ENCODE peak calls at places on chromosome 6, in ten cellular contexts. R is astrocyte; Z is CD4-positive, CD25-positive, alpha-beta regulatory T cell; X is fibroblast of lung; F is ovary; J is Panc1; E is heart left ventricle; D is hepatocyte; B is AG10803; P is cardiac muscle cell. M is an unnamed sample.

GRCh38 chr6:27470023-27470422 is 2.9 kb downstream of the ZNF184 start:
- DNase-seq in R (no peak), Z (no peak), X (no peak), F (no peak), J (no peak), E (no peak), D (no peak), B (no peak), P (no peak), M (no peak)

GRCh38 chr6:153146413-153146812 is 15.3 kb upstream of the RGS17 start:
- DNase-seq in R (no peak), Z (no peak), X (no peak), F (no peak), J (no peak), E (no peak), D (no peak), B (no peak), P (no peak), M (no peak)

GRCh38 chr6:84791233-84791632 is 26.8 kb upstream of the TBX18 start:
- DNase-seq in R (no peak), Z (no peak), X (no peak), F (no peak), J (no peak), E (no peak), D (no peak), B (peak; percentile 15), P (peak; percentile 63), M (no peak)

GRCh38 chr6:168825226-168826077 is 384.5 kb downstream of the SMOC2 start:
- DNase-seq in R (no peak), Z (no peak), X (no peak), F (no peak), J (no peak), E (no peak), D (no peak), B (no peak), P (no peak), M (no peak)

GRCh38 chr6:157989541-157990289 is 8.1 kb downstream of the SYNJ2 start:
- DNase-seq in R (peak; percentile 62), Z (no peak), X (peak; percentile 69), F (peak; percentile 71), J (no peak), E (peak; percentile 70), D (peak; percentile 53), B (no peak), P (peak; percentile 46), M (no peak)

GRCh38 chr6:29082457-29082856 is 4.7 kb downstream of the OR2B3 start:
- DNase-seq in R (no peak), Z (no peak), X (no peak), F (no peak), J (no peak), E (no peak), D (no peak), B (no peak), P (no peak), M (no peak)

GRCh38 chr6:33589723-33590530 is 9.9 kb upstream of the BAK1 start:
- DNase-seq in R (peak; percentile 84), Z (no peak), X (peak; percentile 78), F (peak; percentile 90), J (peak; percentile 93), E (peak; percentile 59), D (peak; percentile 93), B (peak; percentile 80), P (peak; percentile 69), M (peak; percentile 92)

GRCh38 chr6:106972500-106972899 is 2.0 kb downstream of the CD24 start:
- DNase-seq in R (peak; percentile 6), Z (no peak), X (no peak), F (no peak), J (no peak), E (no peak), D (peak; percentile 54), B (no peak), P (no peak), M (no peak)

GRCh38 chr6:43275782-43276179 is 22.3 kb upstream of the SLC22A7 start:
- DNase-seq in R (no peak), Z (no peak), X (no peak), F (no peak), J (no peak), E (no peak), D (no peak), B (no peak), P (no peak), M (peak; percentile 61)
- H3K4me3 ChIP-seq in R (no peak overlapping the region), Z (peak overlapping the region; percentile 51), X (no peak overlapping the region), F (peak overlapping the region; percentile 29), J (no peak overlapping the region), E (peak overlapping the region; percentile 53), D (peak overlapping the region; percentile 49), B (no peak overlapping the region), P (peak overlapping the region; percentile 22), M (peak overlapping the region; percentile 44)

GRCh38 chr6:10655508-10656055 is 38.8 kb downstream of the C6orf52 start:
- DNase-seq in R (no peak), Z (peak; percentile 2), X (no peak), F (no peak), J (no peak), E (no peak), D (no peak), B (no peak), P (no peak), M (no peak)

GRCh38 chr6:10662742-10663141 is 31.7 kb downstream of the C6orf52 start:
- DNase-seq in R (no peak), Z (no peak), X (no peak), F (no peak), J (no peak), E (no peak), D (no peak), B (no peak), P (no peak), M (no peak)

GRCh38 chr6:10662207-10662606 is 32.2 kb downstream of the C6orf52 start:
- DNase-seq in R (no peak), Z (no peak), X (no peak), F (no peak), J (no peak), E (no peak), D (no peak), B (no peak), P (no peak), M (no peak)

GRCh38 chr6:10658910-10659696 is 35.3 kb downstream of the C6orf52 start:
- DNase-seq in R (no peak), Z (no peak), X (no peak), F (no peak), J (no peak), E (no peak), D (peak; percentile 9), B (no peak), P (no peak), M (peak; percentile 51)

DNA sequence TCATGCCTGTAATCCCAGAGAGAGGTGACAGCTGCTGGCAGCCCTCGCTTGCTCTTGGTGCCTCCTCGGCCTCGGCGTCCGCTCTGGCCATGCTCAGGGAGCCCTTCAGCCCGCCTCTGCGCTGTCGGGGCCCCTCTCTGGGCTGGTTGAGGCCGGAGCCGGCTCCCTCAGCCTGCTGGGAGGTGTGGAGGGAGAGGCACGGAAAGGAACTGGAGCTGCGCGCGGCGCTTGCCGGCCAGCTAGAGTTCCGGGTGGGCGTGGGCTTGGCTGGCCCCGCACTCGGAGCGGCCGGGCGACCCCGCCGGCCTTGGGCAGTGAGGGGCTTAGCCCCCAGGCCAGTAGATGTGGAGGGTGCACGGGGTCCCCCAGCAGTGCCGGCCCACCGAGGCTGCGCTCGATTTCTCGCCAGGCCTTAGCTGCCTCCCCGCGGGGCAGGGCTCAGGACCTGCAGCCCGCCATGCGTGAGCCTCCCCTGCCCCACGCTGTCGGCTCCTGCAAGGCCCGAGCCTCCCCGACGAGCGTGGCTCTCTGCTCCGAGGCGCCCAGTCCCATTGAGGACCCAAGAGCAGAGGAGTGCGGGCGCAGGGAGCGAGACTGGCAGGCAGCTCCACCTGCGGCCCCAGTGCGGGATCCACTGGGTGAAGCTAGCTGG is 34.6 kb downstream of the C6orf52 start:
- DNase-seq in R (no peak), Z (peak; percentile 13), X (no peak), F (no peak), J (no peak), E (no peak), D (peak; percentile 61), B (no peak), P (peak; percentile 6), M (peak; percentile 86)
- H3K4me3 ChIP-seq in R (no peak overlapping the region), Z (no peak overlapping the region), X (no peak overlapping the region), F (no peak overlapping the region), J (peak overlapping the region; percentile 25), E (peak overlapping the region; percentile 56), D (peak overlapping the region; percentile 29), B (peak overlapping the region; percentile 38), P (peak overlapping the region; percentile 6), M (peak overlapping the region; percentile 53)

DNA sequence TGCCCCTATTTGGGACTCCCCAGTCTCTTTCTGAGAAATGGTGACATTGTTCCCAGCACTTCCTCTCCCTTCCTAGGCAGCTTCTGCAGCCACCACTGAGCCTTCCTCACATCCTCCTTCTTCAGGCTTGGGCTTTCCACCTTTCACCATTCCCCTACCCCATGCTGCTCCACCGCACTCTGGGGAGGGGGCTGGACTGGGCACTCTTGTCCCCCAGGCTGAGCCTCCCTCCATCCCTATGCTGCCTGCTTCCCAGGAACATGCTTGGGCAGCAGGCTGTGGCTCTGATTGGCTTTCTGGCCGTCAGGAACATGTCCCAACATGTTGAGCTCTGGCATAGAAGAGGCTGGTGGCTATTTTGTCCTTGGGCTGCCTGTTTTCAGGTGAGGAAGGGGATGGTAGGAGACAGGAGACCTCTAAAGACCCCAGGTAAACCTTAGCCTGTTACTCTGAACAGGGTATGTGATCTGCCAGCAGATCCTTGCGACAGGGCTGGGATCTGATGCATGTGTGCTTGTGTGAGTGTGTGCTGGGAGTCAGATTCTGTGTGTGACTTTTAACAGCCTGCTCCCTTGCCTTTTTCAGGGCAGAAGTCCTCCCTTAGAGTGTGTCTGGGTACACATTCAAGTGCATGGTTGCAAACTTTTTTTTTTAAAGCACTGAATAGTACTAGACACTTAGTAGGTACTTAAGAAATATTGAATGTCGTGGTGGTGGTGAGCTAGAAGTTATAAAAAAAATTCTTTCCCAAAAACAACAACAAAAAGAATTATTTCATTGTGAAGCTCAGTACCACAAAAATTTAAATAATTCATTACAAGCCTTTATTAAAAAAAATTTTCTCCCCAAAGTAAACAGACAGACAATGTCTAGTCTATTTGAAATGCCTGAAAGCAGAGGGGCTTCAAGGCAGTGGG is 2.1 kb upstream of the CDKN1A start:
- DNase-seq in R (peak; percentile 56), Z (no peak), X (peak; percentile 69), F (no peak), J (no peak), E (no peak), D (no peak), B (peak; percentile 75), P (no peak), M (peak; percentile 94)
- H3K4me3 ChIP-seq in R (no peak overlapping the region), Z (no peak overlapping the region), X (no peak overlapping the region), F (no peak overlapping the region), J (no peak overlapping the region), E (no peak overlapping the region), D (no peak overlapping the region), B (peak overlapping the region; percentile 43), P (no peak overlapping the region), M (peak overlapping the region; percentile 81)

GRCh38 chr6:146355521-146356100 is 188.0 kb upstream of the RAB32 start:
- DNase-seq in R (no peak), Z (no peak), X (no peak), F (no peak), J (no peak), E (no peak), D (no peak), B (no peak), P (no peak), M (no peak)

GRCh38 chr6:146359123-146359522 is 184.5 kb upstream of the RAB32 start:
- DNase-seq in R (no peak), Z (no peak), X (no peak), F (no peak), J (no peak), E (no peak), D (no peak), B (peak; percentile 25), P (peak; percentile 11), M (no peak)

GRCh38 chr6:146361367-146361924 is 182.2 kb upstream of the RAB32 start:
- DNase-seq in R (peak; percentile 32), Z (no peak), X (peak; percentile 38), F (no peak), J (no peak), E (peak; percentile 27), D (no peak), B (peak; percentile 32), P (peak; percentile 63), M (no peak)

GRCh38 chr6:146357578-146358340 is 185.9 kb upstream of the RAB32 start:
- DNase-seq in R (peak; percentile 98), Z (no peak), X (peak; percentile 59), F (no peak), J (peak; percentile 74), E (no peak), D (no peak), B (peak; percentile 92), P (peak; percentile 66), M (no peak)

DNA sequence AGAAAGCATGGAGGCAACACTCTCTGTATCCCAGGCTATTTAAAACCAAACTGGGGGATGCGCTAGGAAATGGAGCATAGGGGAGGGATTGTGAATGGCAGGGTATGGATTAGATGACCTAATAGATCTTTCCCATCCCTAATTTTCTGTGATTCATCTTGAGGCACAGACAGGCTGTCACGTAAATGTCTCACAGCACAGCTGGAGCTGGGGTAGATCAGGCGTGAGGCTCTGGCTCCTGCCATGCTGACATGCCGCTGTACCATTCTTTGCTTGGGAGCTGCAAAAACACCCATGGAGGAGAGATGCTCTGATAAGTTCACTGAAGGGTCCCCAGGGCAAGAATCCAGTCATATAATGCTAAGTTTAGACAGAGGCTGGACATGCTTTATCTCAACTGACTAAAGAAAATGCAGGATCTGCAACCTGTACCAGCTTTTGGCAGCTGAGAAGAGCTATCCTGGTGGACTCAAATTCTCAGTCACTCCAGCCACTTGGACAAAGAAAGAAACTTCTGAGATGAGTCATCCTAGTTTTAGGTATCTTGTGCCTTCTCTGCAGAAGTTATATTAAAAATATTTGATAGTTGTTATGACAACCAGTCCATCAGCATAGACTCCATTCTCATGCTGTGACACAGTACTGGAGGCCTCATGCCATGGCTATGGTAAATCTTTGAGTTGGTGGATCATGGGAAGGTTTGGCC is 185.1 kb upstream of the RAB32 start:
- DNase-seq in R (peak; percentile 71), Z (no peak), X (peak; percentile 21), F (no peak), J (no peak), E (no peak), D (no peak), B (peak; percentile 68), P (peak; percentile 50), M (no peak)
- H3K4me3 ChIP-seq in R (peak overlapping the region; percentile 43), Z (no peak overlapping the region), X (no peak overlapping the region), F (no peak overlapping the region), J (no peak overlapping the region), E (no peak overlapping the region), D (no peak overlapping the region), B (peak overlapping the region; percentile 46), P (no peak overlapping the region), M (no peak overlapping the region)

M was measured in WERI-Rb-1.